ENCODE peak calls at places on chromosomes 5 and 9, in four cellular contexts. One of them, this sample, is unnamed.

GRCh38 chr5:91301459-91301858 is 81.7 kb downstream of the ARRDC3 start:
- DNase-seq in WTC11: no peak
- DNase-seq in HepG2: no peak
- DNase-seq in K562: no peak
- DNase-seq in this sample: no peak

GRCh38 chr9:124225945-124226344 is 31.8 kb upstream of the NEK6 start:
- DNase-seq in WTC11: no peak
- DNase-seq in HepG2: no peak
- DNase-seq in K562: no peak
- DNase-seq in this sample: no peak

GRCh38 chr5:118692811-118693342 is 295.5 kb downstream of the DTWD2 start:
- DNase-seq in WTC11: peak
- DNase-seq in HepG2: no peak
- DNase-seq in K562: no peak
- DNase-seq in this sample: no peak

GRCh38 chr5:25850581-25850980 is 1187.8 kb downstream of the CDH9 start:
- DNase-seq in WTC11: no peak
- DNase-seq in HepG2: no peak
- DNase-seq in K562: no peak
- DNase-seq in this sample: no peak

GRCh38 chr9:4987996-4988421 is 2.9 kb downstream of the JAK2 start:
- DNase-seq in WTC11: peak
- DNase-seq in HepG2: peak
- DNase-seq in K562: peak
- DNase-seq in this sample: peak

GRCh38 chr9:99595796-99596195 is 225.9 kb upstream of the NR4A3 start:
- DNase-seq in WTC11: no peak
- DNase-seq in HepG2: no peak
- DNase-seq in K562: no peak
- DNase-seq in this sample: no peak

GRCh38 chr5:131974622-131974955 is 29.1 kb upstream of the MEIKIN start:
- DNase-seq in WTC11: no peak
- DNase-seq in HepG2: no peak
- DNase-seq in K562: no peak
- DNase-seq in this sample: no peak

GRCh38 chr9:38226491-38226951 is 157.5 kb upstream of the SHB start:
- DNase-seq in WTC11: no peak
- DNase-seq in HepG2: peak
- DNase-seq in K562: no peak
- DNase-seq in this sample: no peak

GRCh38 chr5:151880304-151880703 is 44.3 kb downstream of the GLRA1 start:
- DNase-seq in WTC11: no peak
- DNase-seq in HepG2: no peak
- DNase-seq in K562: no peak
- DNase-seq in this sample: no peak

GRCh38 chr9:70322096-70322495 is 63.3 kb downstream of the SMC5 start:
- DNase-seq in WTC11: no peak
- DNase-seq in HepG2: no peak
- DNase-seq in K562: no peak
- DNase-seq in this sample: no peak

GRCh38 chr5:147939431-147940114 is 33.2 kb upstream of the C5orf46 start:
- DNase-seq in WTC11: no peak
- DNase-seq in HepG2: no peak
- DNase-seq in K562: no peak
- DNase-seq in this sample: no peak

GRCh38 chr5:643811-644271 is 31.7 kb downstream of the CEP72 start:
- DNase-seq in WTC11: no peak
- DNase-seq in HepG2: no peak
- DNase-seq in K562: no peak
- DNase-seq in this sample: peak

GRCh38 chr5:80959768-80960442 is at the start of gene RASGRF2:
- DNase-seq in WTC11: peak
- DNase-seq in HepG2: peak
- DNase-seq in K562: no peak
- DNase-seq in this sample: no peak

GRCh38 chr5:136004436-136004835 is 24.4 kb upstream of the TGFBI start:
- DNase-seq in WTC11: no peak
- DNase-seq in HepG2: no peak
- DNase-seq in K562: no peak
- DNase-seq in this sample: no peak

GRCh38 chr5:120155873-120156272 is 308.2 kb upstream of the PRR16 start:
- DNase-seq in WTC11: no peak
- DNase-seq in HepG2: peak
- DNase-seq in K562: no peak
- DNase-seq in this sample: no peak

GRCh38 chr9:69873401-69873950 is 52.9 kb downstream of the CFAP95 start:
- DNase-seq in WTC11: no peak
- DNase-seq in HepG2: no peak
- DNase-seq in K562: no peak
- DNase-seq in this sample: no peak

GRCh38 chr9:35619800-35620158 is 1.6 kb upstream of the CD72 start:
- DNase-seq in WTC11: no peak
- DNase-seq in HepG2: no peak
- DNase-seq in K562: no peak
- DNase-seq in this sample: peak

GRCh38 chr5:147613359-147613758 is 103.5 kb upstream of the DPYSL3 start:
- DNase-seq in WTC11: no peak
- DNase-seq in HepG2: no peak
- DNase-seq in K562: no peak
- DNase-seq in this sample: no peak

GRCh38 chr9:16030513-16031185 is 477.8 kb downstream of the CCDC171 start:
- DNase-seq in WTC11: no peak
- DNase-seq in HepG2: no peak
- DNase-seq in K562: no peak
- DNase-seq in this sample: peak

GRCh38 chr9:129557192-129558036 is 63.5 kb downstream of the C9orf50 start:
- DNase-seq in WTC11: peak
- DNase-seq in HepG2: peak
- DNase-seq in K562: no peak
- DNase-seq in this sample: no peak

GRCh38 chr5:21826884-21827283 is 1026.3 kb downstream of the CDH12 start:
- DNase-seq in WTC11: no peak
- DNase-seq in HepG2: no peak
- DNase-seq in K562: no peak
- DNase-seq in this sample: no peak

GRCh38 chr9:89844535-89844934 is 239.7 kb downstream of the GADD45G start:
- DNase-seq in WTC11: no peak
- DNase-seq in HepG2: no peak
- DNase-seq in K562: no peak
- DNase-seq in this sample: no peak

GRCh38 chr9:132610661-132611060 is 28.3 kb downstream of the BARHL1 start:
- DNase-seq in WTC11: no peak
- DNase-seq in HepG2: no peak
- DNase-seq in K562: no peak
- DNase-seq in this sample: no peak

GRCh38 chr5:124262443-124262842 is 484.0 kb downstream of the ZNF608 start:
- DNase-seq in WTC11: no peak
- DNase-seq in HepG2: no peak
- DNase-seq in K562: no peak
- DNase-seq in this sample: no peak

GRCh38 chr9:77707696-77708095 is 59.6 kb upstream of the GNA14 start:
- DNase-seq in WTC11: no peak
- DNase-seq in HepG2: peak
- DNase-seq in K562: no peak
- DNase-seq in this sample: no peak

GRCh38 chr5:76958976-76959767 is 6.3 kb downstream of the CRHBP start:
- DNase-seq in WTC11: no peak
- DNase-seq in HepG2: no peak
- DNase-seq in K562: peak
- DNase-seq in this sample: no peak

GRCh38 chr9:94918038-94918753 is 191.7 kb downstream of the AOPEP start:
- DNase-seq in WTC11: no peak
- DNase-seq in HepG2: peak
- DNase-seq in K562: no peak
- DNase-seq in this sample: peak

DNA sequence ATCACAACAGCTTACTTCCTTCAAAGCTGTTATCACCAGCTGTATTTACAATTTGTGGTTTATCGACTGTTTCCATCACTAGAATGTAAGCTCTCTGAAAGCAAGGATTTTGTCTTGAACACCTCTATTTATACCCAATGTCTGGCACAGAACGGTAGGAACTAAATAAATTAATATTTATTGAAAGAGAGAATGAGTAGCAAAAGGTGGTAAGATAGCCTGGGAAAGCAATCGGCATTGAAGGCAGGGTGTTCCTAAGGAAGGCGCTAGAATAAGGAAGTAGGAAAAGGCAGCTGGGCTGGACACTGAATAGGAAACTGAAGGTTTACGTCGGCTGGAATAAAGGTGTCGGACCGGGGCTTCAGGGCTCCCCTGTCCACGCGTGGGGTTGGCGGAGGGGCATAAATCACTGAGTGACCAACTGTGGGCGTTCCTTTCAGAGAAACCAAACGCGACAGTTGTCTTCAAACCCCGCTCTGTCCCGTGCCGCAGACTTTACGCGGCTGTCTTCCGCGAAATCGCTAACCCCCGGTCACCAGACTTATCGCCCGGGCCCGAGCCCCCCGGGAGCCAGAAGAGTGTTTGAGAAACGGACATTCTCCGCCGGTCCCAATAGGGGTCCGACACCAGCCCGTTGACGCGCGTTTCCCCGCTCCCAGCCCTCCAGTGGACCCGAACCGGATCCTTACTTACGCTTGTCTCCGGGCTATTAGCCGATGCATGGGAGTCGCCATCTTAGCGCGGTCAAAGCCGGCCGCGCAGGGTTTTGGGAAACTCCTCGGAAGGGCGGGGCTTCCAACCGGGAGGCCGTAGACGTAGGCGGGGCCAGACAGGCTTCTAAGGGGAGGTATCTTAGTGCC is at the start of gene ZCCHC10:
- DNase-seq in WTC11: peak
- DNase-seq in HepG2: peak
- DNase-seq in K562: peak
- DNase-seq in this sample: peak
- TF ChIP-seq ETV6 in WTC11: peak
- TF ChIP-seq ETV6 in HepG2: no peak
- TF ChIP-seq ETV6 in K562: no peak
- TF ChIP-seq ETV6 in this sample: no peak

GRCh38 chr5:113371788-113372196 is 63.0 kb downstream of the TSSK1B start:
- DNase-seq in WTC11: no peak
- DNase-seq in HepG2: no peak
- DNase-seq in K562: no peak
- DNase-seq in this sample: no peak
- TF ChIP-seq ETV6 in WTC11: no peak
- TF ChIP-seq ETV6 in HepG2: no peak
- TF ChIP-seq ETV6 in K562: no peak
- TF ChIP-seq ETV6 in this sample: no peak

GRCh38 chr5:1750469-1750868 is 49.2 kb downstream of the MRPL36 start:
- DNase-seq in WTC11: peak
- DNase-seq in HepG2: no peak
- DNase-seq in K562: no peak
- DNase-seq in this sample: no peak
- TF ChIP-seq ETV6 in WTC11: no peak
- TF ChIP-seq ETV6 in HepG2: no peak
- TF ChIP-seq ETV6 in K562: no peak
- TF ChIP-seq ETV6 in this sample: no peak

DNA sequence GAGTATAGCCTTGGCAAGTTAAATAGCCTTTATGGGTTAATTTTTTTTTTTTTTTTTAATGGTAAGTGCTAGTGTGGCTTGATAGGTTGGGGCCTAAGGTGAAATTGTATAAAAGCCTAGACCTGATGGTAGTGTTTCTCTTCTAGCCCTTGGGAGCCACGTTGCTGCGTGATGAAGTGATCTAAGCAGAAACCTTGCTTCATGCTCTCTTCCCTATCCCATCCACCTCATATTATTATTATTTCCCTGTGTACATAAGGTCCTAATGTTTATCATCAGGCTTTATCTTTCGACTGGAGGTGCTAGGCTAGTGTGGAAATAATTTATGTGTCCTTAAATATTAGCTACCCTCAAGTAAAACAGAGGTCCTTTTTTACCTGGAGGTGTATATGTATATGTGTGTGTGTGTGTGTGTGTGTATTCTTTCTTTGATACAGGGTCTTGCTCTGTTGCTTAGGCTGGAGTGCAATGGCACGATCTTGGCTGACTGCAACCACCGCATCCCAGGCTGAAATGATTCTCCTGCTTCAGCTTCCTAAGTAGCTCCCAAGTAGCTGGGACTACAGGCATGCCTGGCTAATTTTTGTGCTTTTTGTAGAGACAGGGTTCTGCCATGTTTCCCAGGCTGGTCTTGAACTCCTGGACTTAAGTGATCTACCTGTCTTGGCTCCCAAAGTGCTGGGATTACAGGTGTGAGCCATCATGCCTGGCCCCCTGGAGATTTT is 3.6 kb downstream of the UGCG start:
- DNase-seq in WTC11: no peak
- DNase-seq in HepG2: no peak
- DNase-seq in K562: no peak
- DNase-seq in this sample: no peak
- TF ChIP-seq ETV6 in WTC11: no peak
- TF ChIP-seq ETV6 in HepG2: no peak
- TF ChIP-seq ETV6 in K562: no peak
- TF ChIP-seq ETV6 in this sample: no peak

This sample was measured in GM12878.